ENCODE peak calls at places on chromosomes 2 and 18, in six cellular contexts. B, Y, X, U, L and K are unnamed samples.

GRCh38 chr2:4653989-4654388 is 950.6 kb downstream of the DCDC2C start:
- DNase-seq in Y (no peak), U (no peak), B (no peak), L (no peak), X (no peak), K (no peak)

GRCh38 chr18:46448347-46448746 is 208.7 kb downstream of the LOXHD1 start:
- DNase-seq in U (no peak), L (no peak), X (no peak), Y (no peak), B (no peak), K (no peak)

GRCh38 chr2:63403820-63404219 is 184.5 kb downstream of the WDPCP start:
- DNase-seq in U (no peak), X (no peak), L (no peak), Y (no peak), B (no peak), K (no peak)

GRCh38 chr2:172588931-172589330 is 33.0 kb downstream of the PDK1 start:
- DNase-seq in X (no peak), Y (peak), L (no peak), B (no peak), U (no peak), K (no peak)

GRCh38 chr2:98915751-98916358 is 20.2 kb downstream of the CRACDL start:
- DNase-seq in U (no peak), Y (peak), L (no peak), B (peak), X (no peak), K (peak)

GRCh38 chr2:51919395-51919794 is 887.5 kb upstream of the NRXN1 start:
- DNase-seq in L (no peak), Y (peak), U (no peak), X (no peak), B (peak), K (no peak)

GRCh38 chr2:98874186-98874689 is 61.8 kb downstream of the CRACDL start:
- DNase-seq in U (no peak), B (no peak), X (no peak), L (no peak), Y (no peak), K (peak)

GRCh38 chr2:105388971-105389381 is 9.9 kb downstream of the FHL2 start:
- DNase-seq in Y (peak), L (no peak), X (no peak), B (peak), U (no peak), K (no peak)

GRCh38 chr2:187553908-187554703 is at the start of gene TFPI:
- DNase-seq in B (peak), Y (peak), U (no peak), X (no peak), L (no peak), K (no peak)

GRCh38 chr18:63249781-63250180 is 69.8 kb downstream of the BCL2 start:
- DNase-seq in U (no peak), L (no peak), B (no peak), Y (no peak), X (peak), K (no peak)

GRCh38 chr2:58137221-58137620 is 90.6 kb downstream of the VRK2 start:
- DNase-seq in L (no peak), B (peak), U (no peak), X (no peak), Y (peak), K (no peak)

GRCh38 chr18:22831441-22831904 is 101.7 kb upstream of the RBBP8 start:
- DNase-seq in L (no peak), U (no peak), X (no peak), B (peak), Y (peak), K (no peak)

GRCh38 chr2:140177081-140177480 is 1396.9 kb upstream of the NXPH2 start:
- DNase-seq in X (no peak), B (no peak), Y (no peak), L (no peak), U (no peak), K (no peak)